ENCODE peak calls at places on chromosome 3, in seven cellular contexts. K is H1, R is upper lobe of left lung, H is sigmoid colon, Q is SK-N-SH, T is esophagus muscularis mucosa, Z is suprapubic skin. C is an unnamed sample.

GRCh38 chr3:160450846-160451245 is 1.3 kb upstream of the TRIM59 start:
- DNase-seq in Q (peak; percentile 29), H (no peak), T (no peak), K (no peak), Z (no peak), R (no peak), C (no peak)

GRCh38 chr3:131636266-131636775 is 133.6 kb upstream of the MRPL3 start:
- DNase-seq in T (no peak), H (no peak), Z (no peak), Q (no peak), K (no peak), R (no peak), C (no peak)

GRCh38 chr3:100073555-100074307 is 40.6 kb downstream of the FILIP1L start:
- DNase-seq in Q (no peak), T (no peak), H (peak; percentile 64), R (peak; percentile 37), Z (no peak), K (no peak), C (no peak)

GRCh38 chr3:8537440-8537839 is 35.8 kb downstream of the LMCD1 start:
- DNase-seq in R (no peak), Q (no peak), K (no peak), H (no peak), Z (no peak), T (no peak), C (no peak)

GRCh38 chr3:139225551-139225950 is 118.3 kb upstream of the MRPS22 start:
- DNase-seq in Z (no peak), K (no peak), Q (no peak), H (no peak), R (no peak), T (no peak), C (no peak)

GRCh38 chr3:170697803-170698350 is 112.0 kb upstream of the SLC7A14 start:
- DNase-seq in K (no peak), Z (no peak), Q (no peak), R (no peak), T (no peak), H (no peak), C (no peak)

GRCh38 chr3:130686833-130687232 is 59.8 kb downstream of the PIK3R4 start:
- DNase-seq in H (no peak), Z (no peak), R (no peak), K (no peak), T (no peak), Q (no peak), C (no peak)

GRCh38 chr3:195286115-195286872 is 15.3 kb upstream of the XXYLT1 start:
- DNase-seq in Z (no peak), T (no peak), R (no peak), Q (no peak), H (no peak), K (no peak), C (no peak)

GRCh38 chr3:191958980-191959671 is 498.2 kb downstream of the PYDC2 start:
- DNase-seq in Q (no peak), K (no peak), R (no peak), Z (no peak), T (no peak), H (no peak), C (no peak)

GRCh38 chr3:150145659-150146058 is 175.0 kb upstream of the PFN2 start:
- DNase-seq in Z (no peak), H (peak; percentile 67), Q (no peak), T (peak; percentile 64), R (no peak), K (no peak), C (no peak)

GRCh38 chr3:188683032-188683491 is 488.7 kb upstream of the TPRG1 start:
- DNase-seq in R (peak; percentile 58), K (no peak), H (no peak), T (no peak), Q (no peak), Z (no peak), C (no peak)

GRCh38 chr3:130316164-130316563 is 29.3 kb upstream of the COL6A5 start:
- DNase-seq in Q (no peak), K (no peak), R (no peak), H (no peak), T (no peak), Z (no peak), C (no peak)

GRCh38 chr3:123371426-123371825 is 77.5 kb downstream of the ADCY5 start:
- DNase-seq in T (no peak), H (peak; percentile 61), Q (no peak), K (no peak), Z (no peak), R (no peak), C (no peak)

GRCh38 chr3:185935465-185936263 is 2.1 kb downstream of the TRA2B start:
- DNase-seq in Z (no peak), Q (no peak), H (no peak), T (no peak), K (no peak), R (no peak), C (no peak)

GRCh38 chr3:23612296-23612891 is 193.4 kb upstream of the UBE2E1 start:
- DNase-seq in Z (no peak), T (no peak), R (no peak), H (no peak), K (peak; percentile 37), Q (no peak), C (no peak)

GRCh38 chr3:62749130-62749529 is 126.1 kb downstream of the CADPS start:
- DNase-seq in T (no peak), R (no peak), Z (no peak), Q (peak; percentile 48), K (no peak), H (no peak), C (no peak)

GRCh38 chr3:161337311-161337710 is 34.0 kb downstream of the SPTSSB start:
- DNase-seq in T (no peak), K (no peak), Z (no peak), H (no peak), Q (no peak), R (no peak), C (no peak)

GRCh38 chr3:82942041-82942440 is 1180.6 kb upstream of the GBE1 start:
- DNase-seq in Z (no peak), K (no peak), H (no peak), R (no peak), T (no peak), Q (no peak), C (no peak)

DNA sequence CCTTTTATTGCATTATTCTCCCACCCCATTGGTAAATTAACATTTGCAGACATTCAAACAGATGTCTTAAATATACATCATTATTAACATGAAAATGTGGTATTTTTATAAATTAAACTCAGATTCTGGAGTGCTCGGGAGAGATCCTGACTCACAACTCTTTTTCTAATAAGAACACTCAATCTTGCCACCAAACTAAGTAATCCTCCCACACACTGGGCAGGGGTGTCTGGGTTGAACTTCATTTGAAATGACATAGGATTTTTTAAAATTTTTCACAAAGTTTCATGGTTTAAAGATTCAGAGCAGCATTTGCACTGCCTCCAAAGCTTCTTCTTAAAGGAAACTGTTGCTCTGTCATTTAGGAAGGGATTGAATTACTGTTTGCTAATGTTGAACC is 754.3 kb downstream of the MECOM start:
- DNase-seq in R (no peak), H (no peak), T (no peak), Q (no peak), K (no peak), Z (no peak), C (no peak)
- H3K27ac ChIP-seq in R (no peak overlapping the region), H (no peak overlapping the region), T (no peak overlapping the region), Q (no peak overlapping the region), K (no peak overlapping the region), Z (no peak overlapping the region), C (no peak overlapping the region)

DNA sequence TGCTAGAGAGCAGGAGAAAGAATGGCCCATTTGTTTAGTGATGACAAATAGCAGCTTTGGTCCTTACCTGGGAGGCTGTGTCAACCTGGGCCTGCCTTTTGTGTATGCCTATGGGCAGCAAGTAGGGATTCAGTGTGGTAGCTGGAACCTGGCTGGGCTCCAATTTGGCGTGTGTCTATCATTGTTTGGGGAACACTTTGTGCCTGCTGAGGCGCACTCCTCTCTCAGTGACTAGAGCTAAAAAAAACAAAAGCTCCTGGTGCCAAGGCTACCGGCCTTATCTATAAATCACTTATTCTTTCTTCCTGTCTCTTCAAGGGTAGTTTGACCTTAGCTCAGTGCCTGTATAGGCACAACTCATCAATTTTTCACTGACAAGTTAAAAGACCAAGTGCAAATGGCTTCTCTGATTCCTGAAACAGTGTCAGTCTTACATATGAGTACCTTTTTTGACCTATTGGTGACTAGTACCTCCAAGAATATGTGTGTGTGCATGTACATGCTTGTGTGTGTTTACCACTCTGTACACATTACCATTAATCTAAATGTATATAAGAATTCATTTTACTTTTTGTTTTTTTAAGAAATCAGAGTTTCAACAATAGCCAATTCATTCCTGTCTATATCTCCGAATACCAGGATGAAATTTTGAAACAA is 54.6 kb downstream of the GMNC start:
- DNase-seq in T (no peak), Z (peak; percentile 72), H (no peak), R (peak; percentile 75), K (no peak), Q (no peak), C (peak; percentile 96)
- TF ChIP-seq POLR2AphosphoS5 in T (no peak), Z (no peak), H (no peak), R (no peak), K (no peak), Q (no peak), C (peak; percentile 51)

DNA sequence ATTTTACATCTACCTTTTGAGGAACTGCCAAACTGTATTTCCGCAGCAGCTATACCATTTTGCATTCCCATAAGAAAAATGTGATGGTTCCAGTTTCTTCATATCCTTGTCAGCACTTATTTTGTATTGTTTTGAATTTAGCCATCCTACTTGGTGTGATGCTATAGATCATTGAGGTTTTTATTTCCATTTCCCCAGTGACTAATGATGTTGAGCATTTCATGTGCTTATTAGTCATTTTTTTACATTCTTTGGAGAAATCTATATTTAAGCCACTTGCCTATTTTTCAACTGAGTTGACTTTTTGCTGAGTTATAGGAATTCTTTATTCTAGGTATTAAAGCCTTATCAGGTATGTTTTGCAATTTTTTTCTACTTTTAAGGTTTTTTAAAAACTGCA is 347.6 kb upstream of the RARB start:
- DNase-seq in Z (no peak), Q (no peak), R (no peak), T (no peak), H (no peak), K (no peak), C (no peak)
- TF ChIP-seq EP300 in Z (no peak), Q (no peak), R (no peak), T (no peak), H (no peak), K (no peak), C (no peak)

GRCh38 chr3:41198950-41199865 is at the start of gene CTNNB1:
- DNase-seq in R (peak; percentile 92), Q (peak; percentile 90), T (peak; percentile 98), Z (peak; percentile 95), H (peak; percentile 96), K (peak; percentile 93), C (peak; percentile 95)

GRCh38 chr3:41202075-41202833 is 2.9 kb downstream of the CTNNB1 start:
- DNase-seq in R (no peak), H (no peak), Z (no peak), Q (no peak), K (no peak), T (no peak), C (no peak)

GRCh38 chr3:41199866-41200668 is 762 bp downstream of the CTNNB1 start:
- DNase-seq in R (peak; percentile 44), K (no peak), T (no peak), Z (peak; percentile 73), H (peak; percentile 70), Q (peak; percentile 85), C (no peak)

GRCh38 chr3:41198526-41198925 is 779 bp upstream of the CTNNB1 start:
- DNase-seq in R (peak; percentile 55), K (no peak), T (no peak), Q (no peak), Z (peak; percentile 72), H (peak; percentile 75), C (peak; percentile 39)

DNA sequence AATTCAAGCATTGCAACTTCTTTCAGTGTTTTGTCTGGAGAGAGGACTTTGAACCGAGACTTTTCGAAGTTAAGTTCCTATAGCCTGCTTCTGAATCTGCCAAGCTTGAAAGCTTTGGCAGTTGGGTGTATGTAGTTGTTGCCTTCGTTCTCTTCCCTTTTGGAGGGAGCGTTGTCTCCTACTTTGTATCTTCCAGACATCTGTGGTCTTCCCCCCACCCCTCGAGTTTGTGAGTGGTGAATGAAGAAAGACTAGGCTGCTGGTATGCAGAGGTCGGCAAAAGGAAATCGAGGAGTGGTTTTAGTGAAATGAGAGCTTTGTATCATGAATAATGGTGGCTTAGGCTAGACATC is 1.3 kb downstream of the CTNNB1 start:
- DNase-seq in Z (no peak), Q (no peak), K (no peak), T (no peak), R (peak; percentile 36), H (no peak), C (no peak)
- H3K27ac ChIP-seq in Z (peak overlapping the region; percentile 100), Q (peak overlapping the region; percentile 59), K (no peak overlapping the region), T (peak overlapping the region; percentile 98), R (peak overlapping the region; percentile 99), H (peak overlapping the region; percentile 96), C (peak overlapping the region; percentile 95)